ENCODE peak calls at places on chromosomes 13 and 19, in six cellular contexts. One of them, this sample, is unnamed.

GRCh38 chr13:94414141-94414540 is 65.3 kb downstream of the DCT start:
- DNase-seq in left ventricle myocardium inferior: no peak
- DNase-seq in DND-41: no peak
- DNase-seq in psoas muscle: no peak
- DNase-seq in mesenchymal stem cell: no peak
- DNase-seq in heart left ventricle: no peak
- DNase-seq in this sample: no peak

GRCh38 chr13:26226209-26226608 is 4.1 kb upstream of the RNF6 start:
- DNase-seq in left ventricle myocardium inferior: no peak
- DNase-seq in DND-41: no peak
- DNase-seq in psoas muscle: no peak
- DNase-seq in mesenchymal stem cell: no peak
- DNase-seq in heart left ventricle: no peak
- DNase-seq in this sample: no peak

GRCh38 chr19:30674656-30675055 is 302.5 kb downstream of the ZNF536 start:
- DNase-seq in left ventricle myocardium inferior: no peak
- DNase-seq in DND-41: no peak
- DNase-seq in psoas muscle: no peak
- DNase-seq in mesenchymal stem cell: no peak
- DNase-seq in heart left ventricle: no peak
- DNase-seq in this sample: no peak

GRCh38 chr13:24709186-24709913 is 29.1 kb downstream of the ATP12A start:
- DNase-seq in left ventricle myocardium inferior: no peak
- DNase-seq in DND-41: peak; percentile 80
- DNase-seq in psoas muscle: peak; percentile 32
- DNase-seq in mesenchymal stem cell: no peak
- DNase-seq in heart left ventricle: no peak
- DNase-seq in this sample: no peak

GRCh38 chr19:18107235-18108083 is 9.9 kb downstream of the MAST3 start:
- DNase-seq in left ventricle myocardium inferior: no peak
- DNase-seq in DND-41: no peak
- DNase-seq in psoas muscle: no peak
- DNase-seq in mesenchymal stem cell: no peak
- DNase-seq in heart left ventricle: no peak
- DNase-seq in this sample: no peak

GRCh38 chr13:106533101-106533939 is 2.1 kb downstream of the EFNB2 start:
- DNase-seq in left ventricle myocardium inferior: peak; percentile 81
- DNase-seq in DND-41: no peak
- DNase-seq in psoas muscle: peak; percentile 91
- DNase-seq in mesenchymal stem cell: peak; percentile 83
- DNase-seq in heart left ventricle: peak; percentile 89
- DNase-seq in this sample: peak; percentile 81

GRCh38 chr13:26949701-26950345 is 189.2 kb upstream of the GPR12 start:
- DNase-seq in left ventricle myocardium inferior: no peak
- DNase-seq in DND-41: no peak
- DNase-seq in psoas muscle: no peak
- DNase-seq in mesenchymal stem cell: no peak
- DNase-seq in heart left ventricle: no peak
- DNase-seq in this sample: no peak

GRCh38 chr13:51976890-51977289 is 34.4 kb downstream of the ATP7B start:
- DNase-seq in left ventricle myocardium inferior: no peak
- DNase-seq in DND-41: no peak
- DNase-seq in psoas muscle: no peak
- DNase-seq in mesenchymal stem cell: no peak
- DNase-seq in heart left ventricle: no peak
- DNase-seq in this sample: no peak

GRCh38 chr19:23286477-23286876 is 36.3 kb upstream of the ZNF724 start:
- DNase-seq in left ventricle myocardium inferior: no peak
- DNase-seq in DND-41: no peak
- DNase-seq in psoas muscle: no peak
- DNase-seq in mesenchymal stem cell: no peak
- DNase-seq in heart left ventricle: no peak
- DNase-seq in this sample: peak; percentile 27

GRCh38 chr13:98741741-98742435 is 10.6 kb downstream of the SLC15A1 start:
- DNase-seq in left ventricle myocardium inferior: no peak
- DNase-seq in DND-41: no peak
- DNase-seq in psoas muscle: no peak
- DNase-seq in mesenchymal stem cell: peak; percentile 94
- DNase-seq in heart left ventricle: no peak
- DNase-seq in this sample: no peak

DNA sequence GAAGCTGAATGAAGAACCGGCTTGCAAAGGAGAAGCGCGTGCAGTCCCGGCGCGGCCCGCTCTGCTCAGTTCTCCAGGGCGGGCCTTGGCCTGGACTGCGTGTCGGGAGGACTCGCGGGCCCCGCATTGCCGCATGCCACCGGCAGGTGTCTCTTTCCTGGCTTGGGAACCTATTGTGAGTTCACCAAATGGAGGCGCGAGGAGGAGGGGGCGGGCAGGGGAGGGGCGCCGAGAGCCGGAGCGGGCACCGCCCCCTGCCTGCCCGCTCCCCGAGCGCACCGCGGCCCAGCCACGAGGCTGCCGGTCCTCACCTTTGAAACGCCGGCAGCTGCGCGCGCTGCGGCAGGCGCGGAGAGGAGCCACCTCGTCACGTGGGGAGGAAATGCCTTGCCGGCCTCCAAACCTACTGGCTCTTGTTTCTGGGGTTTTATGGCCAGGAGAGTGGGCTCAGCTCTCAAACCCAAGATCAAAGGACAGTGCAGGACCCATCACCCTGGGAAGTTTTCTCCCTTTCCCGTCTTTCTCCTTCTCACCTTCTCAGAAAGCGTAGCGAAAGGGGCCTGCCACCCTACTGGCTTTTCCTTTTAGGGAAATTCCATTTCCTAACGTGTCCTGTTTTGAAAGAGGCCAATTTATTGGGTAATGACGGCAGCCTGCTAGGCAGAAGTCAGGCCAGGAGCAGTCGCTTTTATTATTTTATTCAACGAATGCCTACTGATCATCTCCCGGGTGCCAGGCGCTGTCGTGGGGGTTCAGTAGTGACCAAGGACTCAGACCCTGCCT is 13.8 kb upstream of the UBE2L5 start:
- DNase-seq in left ventricle myocardium inferior: peak; percentile 95
- DNase-seq in DND-41: no peak
- DNase-seq in psoas muscle: peak; percentile 98
- DNase-seq in mesenchymal stem cell: peak; percentile 88
- DNase-seq in heart left ventricle: peak; percentile 95
- DNase-seq in this sample: no peak
- H3K4me3 ChIP-seq in left ventricle myocardium inferior: peak overlapping the region; percentile 60
- H3K4me3 ChIP-seq in DND-41: no peak overlapping the region
- H3K4me3 ChIP-seq in psoas muscle: peak overlapping the region; percentile 65
- H3K4me3 ChIP-seq in mesenchymal stem cell: peak overlapping the region; percentile 72
- H3K4me3 ChIP-seq in heart left ventricle: peak overlapping the region; percentile 52
- H3K4me3 ChIP-seq in this sample: no peak overlapping the region

GRCh38 chr19:1634242-1634937 is 18.0 kb downstream of the TCF3 start:
- DNase-seq in left ventricle myocardium inferior: no peak
- DNase-seq in DND-41: no peak
- DNase-seq in psoas muscle: no peak
- DNase-seq in mesenchymal stem cell: no peak
- DNase-seq in heart left ventricle: no peak
- DNase-seq in this sample: no peak
- H3K36me3 ChIP-seq in left ventricle myocardium inferior: peaks cover 29% of the 10 kb centered on the region
- H3K36me3 ChIP-seq in DND-41: peaks cover 93% of the 10 kb centered on the region
- H3K36me3 ChIP-seq in psoas muscle: peaks cover 5% of the 10 kb centered on the region
- H3K36me3 ChIP-seq in mesenchymal stem cell: peaks cover 40% of the 10 kb centered on the region
- H3K36me3 ChIP-seq in heart left ventricle: peaks cover 24% of the 10 kb centered on the region
- H3K36me3 ChIP-seq in this sample: peaks cover 55% of the 10 kb centered on the region

GRCh38 chr19:16185925-16186234 is 670 bp downstream of the FAM32A start:
- DNase-seq in left ventricle myocardium inferior: no peak
- DNase-seq in DND-41: no peak
- DNase-seq in psoas muscle: no peak
- DNase-seq in mesenchymal stem cell: peak; percentile 66
- DNase-seq in heart left ventricle: no peak
- DNase-seq in this sample: no peak

GRCh38 chr19:16185123-16185924 is at the start of gene FAM32A:
- DNase-seq in left ventricle myocardium inferior: peak; percentile 99
- DNase-seq in DND-41: peak; percentile 100
- DNase-seq in psoas muscle: peak; percentile 99
- DNase-seq in mesenchymal stem cell: peak; percentile 99
- DNase-seq in heart left ventricle: peak; percentile 99
- DNase-seq in this sample: peak; percentile 100

GRCh38 chr19:16184665-16185122 is 516 bp upstream of the FAM32A start:
- DNase-seq in left ventricle myocardium inferior: no peak
- DNase-seq in DND-41: no peak
- DNase-seq in psoas muscle: no peak
- DNase-seq in mesenchymal stem cell: no peak
- DNase-seq in heart left ventricle: no peak
- DNase-seq in this sample: no peak

GRCh38 chr19:16175954-16176353 is 2.6 kb upstream of the CIB3 start:
- DNase-seq in left ventricle myocardium inferior: no peak
- DNase-seq in DND-41: no peak
- DNase-seq in psoas muscle: no peak
- DNase-seq in mesenchymal stem cell: no peak
- DNase-seq in heart left ventricle: no peak
- DNase-seq in this sample: no peak

DNA sequence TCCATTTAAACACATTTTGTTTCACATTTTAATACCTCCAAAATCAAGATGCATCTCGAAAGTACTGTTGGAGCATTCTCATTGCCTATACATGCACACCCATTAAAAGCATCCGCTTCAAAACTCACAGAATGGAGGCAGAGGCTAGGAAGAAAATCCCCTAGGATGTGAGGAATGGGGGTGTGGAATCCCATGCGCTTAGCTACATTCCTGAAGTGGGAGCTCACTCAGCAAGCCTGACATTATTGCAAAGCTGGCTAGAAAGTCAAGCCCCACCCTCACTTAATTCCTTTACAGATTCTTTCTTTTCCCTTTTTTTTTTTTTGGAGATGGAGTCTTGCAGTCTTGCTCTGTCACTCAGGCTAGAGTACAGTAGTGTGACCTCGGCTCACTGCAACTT is 4.6 kb upstream of the FAM32A start:
- DNase-seq in left ventricle myocardium inferior: no peak
- DNase-seq in DND-41: no peak
- DNase-seq in psoas muscle: no peak
- DNase-seq in mesenchymal stem cell: peak; percentile 64
- DNase-seq in heart left ventricle: no peak
- DNase-seq in this sample: peak; percentile 65
- H3K4me3 ChIP-seq in left ventricle myocardium inferior: no peak overlapping the region
- H3K4me3 ChIP-seq in DND-41: no peak overlapping the region
- H3K4me3 ChIP-seq in psoas muscle: no peak overlapping the region
- H3K4me3 ChIP-seq in mesenchymal stem cell: peak overlapping the region; percentile 3
- H3K4me3 ChIP-seq in heart left ventricle: no peak overlapping the region
- H3K4me3 ChIP-seq in this sample: no peak overlapping the region

DNA sequence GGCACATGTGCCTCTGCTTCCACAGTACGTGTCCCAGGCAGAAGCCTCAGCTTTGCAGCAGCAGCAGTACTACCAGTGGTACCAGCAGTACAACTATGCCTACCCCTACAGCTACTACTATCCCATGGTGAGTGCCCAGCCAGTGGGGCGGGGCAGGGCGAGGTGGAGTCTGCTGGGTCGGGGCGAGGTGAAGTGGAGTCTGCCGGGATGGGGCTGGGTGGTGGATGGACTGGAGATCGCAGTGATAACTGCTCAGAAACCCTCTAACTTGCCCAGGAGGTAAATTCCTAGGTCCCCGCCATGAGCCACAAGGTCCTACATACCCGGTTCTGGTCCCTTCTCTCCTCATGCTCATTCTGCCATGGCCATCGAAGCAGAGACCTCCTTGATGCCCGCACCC is 3.6 kb downstream of the LENG8 start:
- DNase-seq in left ventricle myocardium inferior: no peak
- DNase-seq in DND-41: no peak
- DNase-seq in psoas muscle: no peak
- DNase-seq in mesenchymal stem cell: no peak
- DNase-seq in heart left ventricle: no peak
- DNase-seq in this sample: no peak
- H3K36me3 ChIP-seq in left ventricle myocardium inferior: peaks cover 71% of the 10 kb centered on the region
- H3K36me3 ChIP-seq in DND-41: peaks cover 79% of the 10 kb centered on the region
- H3K36me3 ChIP-seq in psoas muscle: peaks cover 72% of the 10 kb centered on the region
- H3K36me3 ChIP-seq in mesenchymal stem cell: peaks cover 68% of the 10 kb centered on the region
- H3K36me3 ChIP-seq in heart left ventricle: peaks cover 66% of the 10 kb centered on the region
- H3K36me3 ChIP-seq in this sample: peaks cover 61% of the 10 kb centered on the region

DNA sequence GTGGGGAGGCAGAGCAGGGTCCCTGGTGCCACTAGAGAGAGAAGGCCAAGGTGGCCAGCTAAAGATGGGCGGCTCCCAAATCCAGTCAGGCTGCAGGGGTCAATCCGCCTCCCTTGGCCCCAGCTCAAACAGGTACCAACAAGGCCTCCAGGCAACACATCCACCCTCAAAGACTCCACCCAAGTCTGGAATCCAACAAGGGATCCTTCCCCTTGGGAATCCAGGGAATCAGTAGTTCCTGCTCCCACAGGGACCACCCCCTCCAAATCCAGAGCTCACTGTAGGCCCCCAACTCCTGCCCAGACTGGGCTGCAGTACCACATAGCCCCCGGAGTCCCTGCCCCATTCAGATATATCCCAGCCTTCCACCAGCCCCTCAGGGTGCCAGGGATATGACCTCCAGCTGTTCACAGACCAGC is 3.3 kb downstream of the ERF start:
- DNase-seq in left ventricle myocardium inferior: no peak
- DNase-seq in DND-41: no peak
- DNase-seq in psoas muscle: no peak
- DNase-seq in mesenchymal stem cell: no peak
- DNase-seq in heart left ventricle: no peak
- DNase-seq in this sample: no peak
- H3K4me3 ChIP-seq in left ventricle myocardium inferior: peak overlapping the region; percentile 97
- H3K4me3 ChIP-seq in DND-41: no peak overlapping the region
- H3K4me3 ChIP-seq in psoas muscle: peak overlapping the region; percentile 95
- H3K4me3 ChIP-seq in mesenchymal stem cell: peak overlapping the region; percentile 83
- H3K4me3 ChIP-seq in heart left ventricle: peak overlapping the region; percentile 99
- H3K4me3 ChIP-seq in this sample: no peak overlapping the region

GRCh38 chr19:41307954-41308449 is 2.0 kb upstream of the CCDC97 start:
- DNase-seq in left ventricle myocardium inferior: no peak
- DNase-seq in DND-41: no peak
- DNase-seq in psoas muscle: no peak
- DNase-seq in mesenchymal stem cell: no peak
- DNase-seq in heart left ventricle: no peak
- DNase-seq in this sample: peak; percentile 79

GRCh38 chr19:41305923-41306322 is 4.0 kb upstream of the CCDC97 start:
- DNase-seq in left ventricle myocardium inferior: no peak
- DNase-seq in DND-41: no peak
- DNase-seq in psoas muscle: no peak
- DNase-seq in mesenchymal stem cell: no peak
- DNase-seq in heart left ventricle: no peak
- DNase-seq in this sample: no peak

GRCh38 chr19:41307090-41307875 is 2.7 kb upstream of the CCDC97 start:
- DNase-seq in left ventricle myocardium inferior: no peak
- DNase-seq in DND-41: peak; percentile 27
- DNase-seq in psoas muscle: no peak
- DNase-seq in mesenchymal stem cell: no peak
- DNase-seq in heart left ventricle: no peak
- DNase-seq in this sample: no peak

GRCh38 chr19:41304706-41305483 is 5.1 kb upstream of the CCDC97 start:
- DNase-seq in left ventricle myocardium inferior: no peak
- DNase-seq in DND-41: no peak
- DNase-seq in psoas muscle: no peak
- DNase-seq in mesenchymal stem cell: no peak
- DNase-seq in heart left ventricle: no peak
- DNase-seq in this sample: no peak

DNA sequence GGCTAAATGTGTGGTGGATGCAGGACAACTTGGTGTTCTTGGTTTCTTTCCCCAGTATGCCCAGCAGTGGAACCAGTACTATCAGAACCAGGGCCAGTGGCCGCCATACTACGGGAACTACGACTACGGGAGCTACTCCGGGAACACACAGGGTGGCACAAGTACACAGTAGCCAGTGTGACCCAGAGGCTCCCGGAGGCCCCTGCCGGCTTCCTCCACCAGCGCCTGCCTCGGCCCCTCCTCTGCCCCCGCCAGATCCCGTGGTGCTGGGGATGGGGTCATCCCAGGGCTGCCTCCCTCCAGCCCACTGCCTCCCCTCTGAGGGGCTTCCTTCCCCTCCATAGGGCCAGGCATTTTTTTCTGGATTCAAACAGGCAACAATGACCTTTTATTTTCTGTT is 3.6 kb upstream of the CCDC97 start:
- DNase-seq in left ventricle myocardium inferior: no peak
- DNase-seq in DND-41: no peak
- DNase-seq in psoas muscle: no peak
- DNase-seq in mesenchymal stem cell: no peak
- DNase-seq in heart left ventricle: no peak
- DNase-seq in this sample: no peak
- H3K36me3 ChIP-seq in left ventricle myocardium inferior: peaks cover 65% of the 10 kb centered on the region
- H3K36me3 ChIP-seq in DND-41: peaks cover 62% of the 10 kb centered on the region
- H3K36me3 ChIP-seq in psoas muscle: peaks cover 65% of the 10 kb centered on the region
- H3K36me3 ChIP-seq in mesenchymal stem cell: peaks cover 66% of the 10 kb centered on the region
- H3K36me3 ChIP-seq in heart left ventricle: peaks cover 66% of the 10 kb centered on the region
- H3K36me3 ChIP-seq in this sample: peaks cover 63% of the 10 kb centered on the region